ENCODE peak calls at places on chromosomes 12 and 14, in ten cellular contexts. F, X, K, J, Q, A, Y, O, M and P are unnamed samples.

GRCh38 chr12:71599213-71599612 is 64.4 kb downstream of the ZFC3H1 start:
- DNase-seq in M (peak), X (peak), K (no peak), J (no peak), Q (no peak), O (no peak), Y (no peak), F (no peak), A (no peak), P (no peak)

GRCh38 chr14:92719890-92720323 is 28.5 kb downstream of the LGMN start:
- DNase-seq in A (no peak), K (peak), F (no peak), O (no peak), Q (peak), X (no peak), M (no peak), J (peak), Y (no peak), P (no peak)

GRCh38 chr12:126907900-126908764 is 1358.8 kb upstream of the TMEM132C start:
- DNase-seq in F (no peak), M (no peak), Q (no peak), K (no peak), J (no peak), A (no peak), Y (no peak), O (no peak), X (no peak), P (no peak)

GRCh38 chr14:99157246-99157645 is 114.8 kb downstream of the BCL11B start:
- DNase-seq in Y (no peak), X (no peak), O (no peak), J (no peak), K (no peak), A (no peak), M (no peak), F (no peak), Q (no peak), P (no peak)

GRCh38 chr12:79766705-79767464 is 76.1 kb upstream of the PAWR start:
- DNase-seq in Y (no peak), K (no peak), X (no peak), O (no peak), Q (no peak), J (no peak), F (no peak), A (no peak), M (no peak), P (no peak)

GRCh38 chr14:77099425-77100167 is 1.5 kb downstream of the CIPC start:
- DNase-seq in O (no peak), X (no peak), Y (peak), K (no peak), A (no peak), M (no peak), F (peak), Q (peak), J (peak), P (peak)

GRCh38 chr12:69570000-69570516 is 15.2 kb upstream of the CCT2 start:
- DNase-seq in F (peak), K (no peak), J (no peak), X (no peak), Q (no peak), M (no peak), Y (peak), O (no peak), A (no peak), P (no peak)

GRCh38 chr14:37047996-37048395 is 124.4 kb downstream of the SLC25A21 start:
- DNase-seq in Q (no peak), Y (no peak), M (no peak), F (peak), A (no peak), O (no peak), X (no peak), J (no peak), K (no peak), P (no peak)

GRCh38 chr14:98189077-98189476 is 1082.9 kb downstream of the BCL11B start:
- DNase-seq in Y (no peak), K (no peak), M (peak), Q (peak), A (no peak), X (no peak), J (no peak), F (no peak), O (no peak), P (no peak)

GRCh38 chr12:70584332-70584731 is 52.9 kb downstream of the PTPRB start:
- DNase-seq in K (no peak), J (no peak), A (no peak), M (no peak), Q (no peak), F (no peak), X (no peak), Y (no peak), O (no peak), P (no peak)

GRCh38 chr12:65881965-65882413 is 57.7 kb downstream of the HMGA2 start:
- DNase-seq in X (no peak), J (peak), O (no peak), Q (peak), Y (no peak), F (peak), A (no peak), M (no peak), K (peak), P (no peak)

GRCh38 chr12:100141998-100142850 is 450 bp downstream of the BLTP3B start:
- DNase-seq in Q (peak), F (peak), Y (peak), A (peak), M (peak), O (peak), K (peak), J (peak), X (peak), P (peak)